ENCODE peak calls at places on chromosomes 12 and 14, in four cellular contexts. D, C, U and P are unnamed samples.

GRCh38 chr14:72677664-72678063 is 216.2 kb downstream of the DPF3 start:
- DNase-seq in D (no peak), C (no peak), U (no peak), P (no peak)

GRCh38 chr14:23300687-23301223 is 1.9 kb downstream of the PPP1R3E start:
- DNase-seq in D (no peak), C (no peak), U (no peak), P (no peak)

GRCh38 chr12:125346361-125346760 is 281.1 kb downstream of the AACS start:
- DNase-seq in D (no peak), C (no peak), U (no peak), P (no peak)

GRCh38 chr12:92078167-92079053 is 67.2 kb downstream of the BTG1 start:
- DNase-seq in D (no peak), C (no peak), U (peak), P (no peak)

GRCh38 chr12:1463073-1463905 is 131.1 kb downstream of the FBXL14 start:
- DNase-seq in D (no peak), C (no peak), U (no peak), P (no peak)

GRCh38 chr14:99690636-99691035 is 6.5 kb downstream of the CYP46A1 start:
- DNase-seq in D (no peak), C (no peak), U (no peak), P (no peak)

GRCh38 chr14:85342858-85343607 is 186.9 kb upstream of the FLRT2 start:
- DNase-seq in D (no peak), C (no peak), U (no peak), P (no peak)

GRCh38 chr14:34436118-34436905 is 25.7 kb downstream of the SPTSSA start:
- DNase-seq in D (no peak), C (no peak), U (no peak), P (no peak)

GRCh38 chr12:52494518-52494917 is 1.5 kb upstream of the KRT6A start:
- DNase-seq in D (no peak), C (no peak), U (no peak), P (no peak)

GRCh38 chr12:47604474-47604873 is 101.4 kb downstream of the RPAP3 start:
- DNase-seq in D (no peak), C (no peak), U (no peak), P (no peak)

GRCh38 chr12:121778567-121779421 is 14.7 kb downstream of the RHOF start:
- DNase-seq in D (no peak), C (no peak), U (no peak), P (no peak)

GRCh38 chr14:60199321-60199720 is 34.1 kb upstream of the DHRS7 start:
- DNase-seq in D (no peak), C (no peak), U (no peak), P (no peak)

GRCh38 chr14:25607095-25607657 is 557.2 kb upstream of the STXBP6 start:
- DNase-seq in D (no peak), C (no peak), U (no peak), P (no peak)

GRCh38 chr12:131353826-131354225 is 357.1 kb upstream of the SFSWAP start:
- DNase-seq in D (no peak), C (no peak), U (no peak), P (no peak)

GRCh38 chr14:41922014-41922413 is 315.3 kb downstream of the LRFN5 start:
- DNase-seq in D (no peak), C (no peak), U (no peak), P (no peak)

GRCh38 chr12:46218509-46219095 is 50.2 kb downstream of the SLC38A1 start:
- DNase-seq in D (no peak), C (no peak), U (no peak), P (no peak)

GRCh38 chr12:118537481-118537917 is 161.1 kb downstream of the SUDS3 start:
- DNase-seq in D (no peak), C (no peak), U (no peak), P (no peak)

GRCh38 chr14:67952786-67953185 is 133.2 kb downstream of the RAD51B start:
- DNase-seq in D (no peak), C (no peak), U (no peak), P (no peak)

GRCh38 chr14:20195911-20196310 is 5.2 kb downstream of the OR11G2 start:
- DNase-seq in D (no peak), C (no peak), U (no peak), P (no peak)

GRCh38 chr12:46647034-46647433 is 178.8 kb downstream of the SLC38A4 start:
- DNase-seq in D (no peak), C (no peak), U (no peak), P (no peak)

GRCh38 chr12:105481906-105482305 is 151.4 kb downstream of the C12orf75 start:
- DNase-seq in D (no peak), C (no peak), U (no peak), P (no peak)

GRCh38 chr12:10186299-10186698 is 7.5 kb downstream of the TMEM52B start:
- DNase-seq in D (peak), C (no peak), U (no peak), P (no peak)

GRCh38 chr14:64293976-64294671 is at the start of gene ESR2:
- DNase-seq in D (no peak), C (no peak), U (peak), P (no peak)

GRCh38 chr12:93183940-93184663 is 193.6 kb upstream of the NUDT4 start:
- DNase-seq in D (peak), C (no peak), U (no peak), P (peak)

GRCh38 chr12:16389594-16389993 is 42.1 kb downstream of the MGST1 start:
- DNase-seq in D (peak), C (no peak), U (no peak), P (no peak)

GRCh38 chr14:102822311-102822863 is 45.1 kb downstream of the TRAF3 start:
- DNase-seq in D (no peak), C (peak), U (peak), P (no peak)

GRCh38 chr12:56300644-56301464 is 724 bp upstream of the CS start:
- DNase-seq in D (no peak), C (no peak), U (no peak), P (no peak)

GRCh38 chr12:60832300-60832699 is 1236.5 kb downstream of the SLC16A7 start:
- DNase-seq in D (no peak), C (no peak), U (no peak), P (no peak)

GRCh38 chr12:52182898-52183543 is 8.8 kb downstream of the KRT80 start:
- DNase-seq in D (no peak), C (no peak), U (no peak), P (no peak)

GRCh38 chr12:103665971-103666370 is 78.9 kb downstream of the STAB2 start:
- DNase-seq in D (no peak), C (no peak), U (no peak), P (no peak)